ENCODE peak calls at places on chromosome 3, in ten cellular contexts. One of them, this sample, is unnamed.

GRCh38 chr3:127694467-127695215 is 21.9 kb downstream of the ABTB1 start:
- DNase-seq in neuronal stem cell: no peak
- DNase-seq in kidney: peak
- DNase-seq in kidney epithelial cell: no peak
- DNase-seq in tibial artery: no peak
- DNase-seq in lung: no peak
- DNase-seq in sigmoid colon: no peak
- DNase-seq in foreskin fibroblast: no peak
- DNase-seq in ovary: no peak
- DNase-seq in heart right ventricle: peak
- DNase-seq in this sample: peak

GRCh38 chr3:171654809-171655208 is 155.5 kb downstream of the PLD1 start:
- DNase-seq in neuronal stem cell: no peak
- DNase-seq in kidney: peak
- DNase-seq in kidney epithelial cell: no peak
- DNase-seq in tibial artery: peak
- DNase-seq in lung: peak
- DNase-seq in sigmoid colon: peak
- DNase-seq in foreskin fibroblast: peak
- DNase-seq in ovary: peak
- DNase-seq in heart right ventricle: peak
- DNase-seq in this sample: peak

GRCh38 chr3:134327594-134327975 is 46.7 kb downstream of the AMOTL2 start:
- DNase-seq in neuronal stem cell: no peak
- DNase-seq in kidney: no peak
- DNase-seq in kidney epithelial cell: no peak
- DNase-seq in tibial artery: no peak
- DNase-seq in lung: no peak
- DNase-seq in sigmoid colon: no peak
- DNase-seq in foreskin fibroblast: peak
- DNase-seq in ovary: no peak
- DNase-seq in heart right ventricle: no peak
- DNase-seq in this sample: no peak

GRCh38 chr3:52787672-52788625 is 6.6 kb upstream of the ITIH3 start:
- DNase-seq in neuronal stem cell: no peak
- DNase-seq in kidney: peak
- DNase-seq in kidney epithelial cell: no peak
- DNase-seq in tibial artery: peak
- DNase-seq in lung: no peak
- DNase-seq in sigmoid colon: peak
- DNase-seq in foreskin fibroblast: peak
- DNase-seq in ovary: no peak
- DNase-seq in heart right ventricle: no peak
- DNase-seq in this sample: no peak

GRCh38 chr3:71487418-71487817 is 96.1 kb downstream of the FOXP1 start:
- DNase-seq in neuronal stem cell: no peak
- DNase-seq in kidney: no peak
- DNase-seq in kidney epithelial cell: no peak
- DNase-seq in tibial artery: no peak
- DNase-seq in lung: no peak
- DNase-seq in sigmoid colon: no peak
- DNase-seq in foreskin fibroblast: no peak
- DNase-seq in ovary: no peak
- DNase-seq in heart right ventricle: no peak
- DNase-seq in this sample: no peak

GRCh38 chr3:128447561-128448013 is 19.1 kb downstream of the DNAJB8 start:
- DNase-seq in neuronal stem cell: no peak
- DNase-seq in kidney: no peak
- DNase-seq in kidney epithelial cell: no peak
- DNase-seq in tibial artery: no peak
- DNase-seq in lung: no peak
- DNase-seq in sigmoid colon: no peak
- DNase-seq in foreskin fibroblast: no peak
- DNase-seq in ovary: no peak
- DNase-seq in heart right ventricle: no peak
- DNase-seq in this sample: no peak

GRCh38 chr3:178036745-178037144 is 499.5 kb upstream of the KCNMB2 start:
- DNase-seq in neuronal stem cell: no peak
- DNase-seq in kidney: no peak
- DNase-seq in kidney epithelial cell: no peak
- DNase-seq in tibial artery: no peak
- DNase-seq in lung: no peak
- DNase-seq in sigmoid colon: no peak
- DNase-seq in foreskin fibroblast: no peak
- DNase-seq in ovary: no peak
- DNase-seq in heart right ventricle: no peak
- DNase-seq in this sample: no peak

GRCh38 chr3:156371683-156372082 is 183.2 kb downstream of the SSR3 start:
- DNase-seq in neuronal stem cell: no peak
- DNase-seq in kidney: no peak
- DNase-seq in kidney epithelial cell: no peak
- DNase-seq in tibial artery: no peak
- DNase-seq in lung: no peak
- DNase-seq in sigmoid colon: no peak
- DNase-seq in foreskin fibroblast: no peak
- DNase-seq in ovary: no peak
- DNase-seq in heart right ventricle: no peak
- DNase-seq in this sample: no peak

GRCh38 chr3:140341213-140341612 is 336.7 kb upstream of the TRIM42 start:
- DNase-seq in neuronal stem cell: no peak
- DNase-seq in kidney: no peak
- DNase-seq in kidney epithelial cell: no peak
- DNase-seq in tibial artery: no peak
- DNase-seq in lung: no peak
- DNase-seq in sigmoid colon: no peak
- DNase-seq in foreskin fibroblast: no peak
- DNase-seq in ovary: no peak
- DNase-seq in heart right ventricle: no peak
- DNase-seq in this sample: no peak

GRCh38 chr3:29827756-29828155 is 546.9 kb downstream of the RBMS3 start:
- DNase-seq in neuronal stem cell: no peak
- DNase-seq in kidney: no peak
- DNase-seq in kidney epithelial cell: no peak
- DNase-seq in tibial artery: no peak
- DNase-seq in lung: no peak
- DNase-seq in sigmoid colon: no peak
- DNase-seq in foreskin fibroblast: peak
- DNase-seq in ovary: no peak
- DNase-seq in heart right ventricle: no peak
- DNase-seq in this sample: no peak

GRCh38 chr3:128382221-128382807 is 84.4 kb downstream of the DNAJB8 start:
- DNase-seq in neuronal stem cell: no peak
- DNase-seq in kidney: no peak
- DNase-seq in kidney epithelial cell: no peak
- DNase-seq in tibial artery: no peak
- DNase-seq in lung: no peak
- DNase-seq in sigmoid colon: peak
- DNase-seq in foreskin fibroblast: no peak
- DNase-seq in ovary: no peak
- DNase-seq in heart right ventricle: peak
- DNase-seq in this sample: peak

GRCh38 chr3:197456271-197457091 is 99.3 kb downstream of the BDH1 start:
- DNase-seq in neuronal stem cell: peak
- DNase-seq in kidney: peak
- DNase-seq in kidney epithelial cell: peak
- DNase-seq in tibial artery: peak
- DNase-seq in lung: peak
- DNase-seq in sigmoid colon: peak
- DNase-seq in foreskin fibroblast: peak
- DNase-seq in ovary: peak
- DNase-seq in heart right ventricle: peak
- DNase-seq in this sample: peak

GRCh38 chr3:126365351-126366274 is 8.4 kb upstream of the KLF15 start:
- DNase-seq in neuronal stem cell: no peak
- DNase-seq in kidney: peak
- DNase-seq in kidney epithelial cell: no peak
- DNase-seq in tibial artery: no peak
- DNase-seq in lung: no peak
- DNase-seq in sigmoid colon: no peak
- DNase-seq in foreskin fibroblast: no peak
- DNase-seq in ovary: no peak
- DNase-seq in heart right ventricle: no peak
- DNase-seq in this sample: no peak

GRCh38 chr3:25455316-25456232 is 27.5 kb downstream of the RARB start:
- DNase-seq in neuronal stem cell: no peak
- DNase-seq in kidney: peak
- DNase-seq in kidney epithelial cell: no peak
- DNase-seq in tibial artery: no peak
- DNase-seq in lung: no peak
- DNase-seq in sigmoid colon: peak
- DNase-seq in foreskin fibroblast: peak
- DNase-seq in ovary: no peak
- DNase-seq in heart right ventricle: no peak
- DNase-seq in this sample: no peak

DNA sequence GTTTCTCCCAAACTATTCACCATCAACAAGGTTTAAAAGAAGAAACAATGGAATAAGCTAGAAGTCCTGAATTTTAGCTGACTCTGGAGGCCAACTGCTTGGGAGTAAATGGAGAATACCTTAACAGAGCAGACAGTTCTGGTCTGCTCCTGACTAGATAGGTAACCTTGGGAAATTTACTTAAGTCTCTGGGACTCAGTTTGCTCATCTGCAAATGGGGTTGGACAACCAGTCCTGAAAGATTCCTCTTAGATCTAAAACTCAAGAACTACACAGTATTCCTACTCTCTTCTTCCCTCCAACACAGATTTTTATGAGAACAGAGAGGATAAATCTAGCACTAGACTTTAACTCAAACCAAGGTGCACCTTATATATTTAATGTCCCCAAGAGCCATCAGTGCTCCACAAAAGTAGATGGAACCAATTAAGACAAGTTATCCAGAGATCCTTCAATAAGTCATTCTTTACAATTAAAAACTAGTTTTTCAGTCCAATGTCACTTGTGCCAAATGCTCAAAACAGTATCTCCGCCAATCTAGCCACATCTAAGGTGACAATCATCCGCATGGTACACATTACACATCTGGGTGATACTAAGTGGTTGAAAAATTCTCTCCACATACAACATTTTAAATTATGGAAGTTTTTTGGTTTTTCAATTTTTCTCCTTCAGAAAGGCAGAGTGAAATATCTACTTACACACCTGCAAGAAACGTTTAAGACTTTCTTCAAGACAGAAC is 1.5 kb downstream of the RHOA start:
- DNase-seq in neuronal stem cell: no peak
- DNase-seq in kidney: no peak
- DNase-seq in kidney epithelial cell: no peak
- DNase-seq in tibial artery: no peak
- DNase-seq in lung: no peak
- DNase-seq in sigmoid colon: no peak
- DNase-seq in foreskin fibroblast: no peak
- DNase-seq in ovary: no peak
- DNase-seq in heart right ventricle: no peak
- DNase-seq in this sample: no peak
- H3K4me3 ChIP-seq in neuronal stem cell: peak
- H3K4me3 ChIP-seq in kidney: peak
- H3K4me3 ChIP-seq in kidney epithelial cell: peak
- H3K4me3 ChIP-seq in tibial artery: peak
- H3K4me3 ChIP-seq in lung: peak
- H3K4me3 ChIP-seq in sigmoid colon: peak
- H3K4me3 ChIP-seq in foreskin fibroblast: peak
- H3K4me3 ChIP-seq in ovary: peak
- H3K4me3 ChIP-seq in heart right ventricle: peak
- H3K4me3 ChIP-seq in this sample: peak

GRCh38 chr3:170633573-170633972 is 47.7 kb upstream of the SLC7A14 start:
- DNase-seq in neuronal stem cell: no peak
- DNase-seq in kidney: no peak
- DNase-seq in kidney epithelial cell: no peak
- DNase-seq in tibial artery: no peak
- DNase-seq in lung: no peak
- DNase-seq in sigmoid colon: no peak
- DNase-seq in foreskin fibroblast: no peak
- DNase-seq in ovary: no peak
- DNase-seq in heart right ventricle: no peak
- DNase-seq in this sample: no peak
- H3K4me3 ChIP-seq in neuronal stem cell: no peak
- H3K4me3 ChIP-seq in kidney: no peak
- H3K4me3 ChIP-seq in kidney epithelial cell: no peak
- H3K4me3 ChIP-seq in tibial artery: no peak
- H3K4me3 ChIP-seq in lung: no peak
- H3K4me3 ChIP-seq in sigmoid colon: no peak
- H3K4me3 ChIP-seq in foreskin fibroblast: no peak
- H3K4me3 ChIP-seq in ovary: no peak
- H3K4me3 ChIP-seq in heart right ventricle: no peak
- H3K4me3 ChIP-seq in this sample: no peak

GRCh38 chr3:54777141-54777540 is 150.7 kb downstream of the LRTM1 start:
- DNase-seq in neuronal stem cell: no peak
- DNase-seq in kidney: no peak
- DNase-seq in kidney epithelial cell: no peak
- DNase-seq in tibial artery: no peak
- DNase-seq in lung: peak
- DNase-seq in sigmoid colon: no peak
- DNase-seq in foreskin fibroblast: no peak
- DNase-seq in ovary: no peak
- DNase-seq in heart right ventricle: no peak
- DNase-seq in this sample: no peak
- H3K4me3 ChIP-seq in neuronal stem cell: no peak
- H3K4me3 ChIP-seq in kidney: no peak
- H3K4me3 ChIP-seq in kidney epithelial cell: no peak
- H3K4me3 ChIP-seq in tibial artery: no peak
- H3K4me3 ChIP-seq in lung: no peak
- H3K4me3 ChIP-seq in sigmoid colon: no peak
- H3K4me3 ChIP-seq in foreskin fibroblast: no peak
- H3K4me3 ChIP-seq in ovary: no peak
- H3K4me3 ChIP-seq in heart right ventricle: no peak
- H3K4me3 ChIP-seq in this sample: no peak

GRCh38 chr3:184758056-184758455 is 46.2 kb upstream of the MAGEF1 start:
- DNase-seq in neuronal stem cell: no peak
- DNase-seq in kidney: peak
- DNase-seq in kidney epithelial cell: no peak
- DNase-seq in tibial artery: no peak
- DNase-seq in lung: no peak
- DNase-seq in sigmoid colon: no peak
- DNase-seq in foreskin fibroblast: no peak
- DNase-seq in ovary: no peak
- DNase-seq in heart right ventricle: no peak
- DNase-seq in this sample: no peak

GRCh38 chr3:184760337-184761119 is 48.7 kb upstream of the MAGEF1 start:
- DNase-seq in neuronal stem cell: no peak
- DNase-seq in kidney: peak
- DNase-seq in kidney epithelial cell: no peak
- DNase-seq in tibial artery: no peak
- DNase-seq in lung: no peak
- DNase-seq in sigmoid colon: no peak
- DNase-seq in foreskin fibroblast: no peak
- DNase-seq in ovary: no peak
- DNase-seq in heart right ventricle: no peak
- DNase-seq in this sample: no peak

GRCh38 chr3:184761976-184762375 is 50.0 kb upstream of the VPS8 start:
- DNase-seq in neuronal stem cell: no peak
- DNase-seq in kidney: peak
- DNase-seq in kidney epithelial cell: no peak
- DNase-seq in tibial artery: no peak
- DNase-seq in lung: no peak
- DNase-seq in sigmoid colon: no peak
- DNase-seq in foreskin fibroblast: no peak
- DNase-seq in ovary: no peak
- DNase-seq in heart right ventricle: no peak
- DNase-seq in this sample: no peak

GRCh38 chr3:184761120-184761841 is 49.4 kb upstream of the MAGEF1 start:
- DNase-seq in neuronal stem cell: no peak
- DNase-seq in kidney: peak
- DNase-seq in kidney epithelial cell: no peak
- DNase-seq in tibial artery: no peak
- DNase-seq in lung: no peak
- DNase-seq in sigmoid colon: no peak
- DNase-seq in foreskin fibroblast: no peak
- DNase-seq in ovary: peak
- DNase-seq in heart right ventricle: peak
- DNase-seq in this sample: no peak

GRCh38 chr3:184759666-184760200 is 47.9 kb upstream of the MAGEF1 start:
- DNase-seq in neuronal stem cell: no peak
- DNase-seq in kidney: peak
- DNase-seq in kidney epithelial cell: no peak
- DNase-seq in tibial artery: no peak
- DNase-seq in lung: no peak
- DNase-seq in sigmoid colon: no peak
- DNase-seq in foreskin fibroblast: no peak
- DNase-seq in ovary: no peak
- DNase-seq in heart right ventricle: no peak
- DNase-seq in this sample: no peak
- H3K4me3 ChIP-seq in neuronal stem cell: no peak
- H3K4me3 ChIP-seq in kidney: no peak
- H3K4me3 ChIP-seq in kidney epithelial cell: no peak
- H3K4me3 ChIP-seq in tibial artery: no peak
- H3K4me3 ChIP-seq in lung: no peak
- H3K4me3 ChIP-seq in sigmoid colon: no peak
- H3K4me3 ChIP-seq in foreskin fibroblast: no peak
- H3K4me3 ChIP-seq in ovary: no peak
- H3K4me3 ChIP-seq in heart right ventricle: no peak
- H3K4me3 ChIP-seq in this sample: no peak

This sample was measured in prostate gland.